ENCODE peak calls at places on chromosomes 13 and 19, in four cellular contexts. Q is T-helper 2 cell; F is stimulated activated CD4-positive, alpha-beta T cell treated with anti-CD3 and anti-CD28 coated beads, Interleukin-1b, Interleukin-23, amount 100 ng/mL, for 4 hours; Y is NCI-H146. E is an unnamed sample.

GRCh38 chr19:3762501-3763459 is at the start of gene MRPL54:
- DNase-seq in Q (peak; percentile 100), F (peak; percentile 99), Y (peak; percentile 95), E (peak; percentile 98)

GRCh38 chr13:85597790-85598500 is 201.3 kb downstream of the SLITRK6 start:
- DNase-seq in Q (no peak), F (no peak), Y (no peak), E (peak; percentile 11)

GRCh38 chr19:11639245-11639601 is 41.9 kb downstream of the ZNF627 start:
- DNase-seq in Q (no peak), F (no peak), Y (no peak), E (no peak)

GRCh38 chr19:8655340-8655709 is 24.9 kb downstream of the NFILZ start:
- DNase-seq in Q (peak; percentile 33), F (no peak), Y (peak; percentile 37), E (no peak)

GRCh38 chr13:113765241-113765910 is 6.3 kb downstream of the TMEM255B start:
- DNase-seq in Q (no peak), F (no peak), Y (no peak), E (no peak)

GRCh38 chr13:46520188-46520587 is 32.8 kb upstream of the LRCH1 start:
- DNase-seq in Q (no peak), F (no peak), Y (no peak), E (no peak)

GRCh38 chr13:99214691-99215090 is 14.0 kb downstream of the UBAC2 start:
- DNase-seq in Q (no peak), F (no peak), Y (no peak), E (no peak)

GRCh38 chr19:36215276-36216171 is 618 bp downstream of the ZNF146 start:
- DNase-seq in Q (no peak), F (no peak), Y (peak; percentile 41), E (no peak)

GRCh38 chr19:4068058-4068966 is 1.6 kb upstream of the ZBTB7A start:
- DNase-seq in Q (no peak), F (no peak), Y (no peak), E (no peak)

GRCh38 chr13:107650081-107650701 is 565.1 kb downstream of the LIG4 start:
- DNase-seq in Q (no peak), F (no peak), Y (peak; percentile 35), E (peak; percentile 3)

GRCh38 chr13:40406405-40407138 is 259.9 kb downstream of the FOXO1 start:
- DNase-seq in Q (no peak), F (no peak), Y (no peak), E (peak; percentile 84)

GRCh38 chr13:70889163-70889562 is 780.9 kb upstream of the KLHL1 start:
- DNase-seq in Q (no peak), F (no peak), Y (no peak), E (no peak)

GRCh38 chr19:40810160-40810559 is 11.2 kb downstream of the EGLN2 start:
- DNase-seq in Q (no peak), F (no peak), Y (no peak), E (no peak)

GRCh38 chr13:113119166-113119821 is 3.3 kb upstream of the F10 start:
- DNase-seq in Q (no peak), F (no peak), Y (no peak), E (no peak)

GRCh38 chr19:45595814-45596213 is 6.2 kb downstream of the GPR4 start:
- DNase-seq in Q (no peak), F (no peak), Y (no peak), E (no peak)

GRCh38 chr19:48627211-48627864 is 8.0 kb downstream of the SPHK2 start:
- DNase-seq in Q (no peak), F (no peak), Y (no peak), E (peak; percentile 78)

GRCh38 chr19:50478901-50479715 is 2.5 kb upstream of the GARIN5A start:
- DNase-seq in Q (no peak), F (no peak), Y (no peak), E (peak; percentile 31)

GRCh38 chr13:79085021-79085420 is 321.0 kb downstream of the RBM26 start:
- DNase-seq in Q (no peak), F (no peak), Y (peak; percentile 59), E (no peak)

E was measured in M059J.